ENCODE peak calls at places on chromosomes 3 and 15, in ten cellular contexts. S is stomach; D is NCI-H2029; Q is RWPE1; I is T-helper 1 cell; K is heart left ventricle; F is activated T-cell treated with anti-CD3 and anti-CD28 coated beads, Interleukin-2, amount 50 U/mL, for 48 hours; H is GM20000; Y is naive thymus-derived CD8-positive, alpha-beta T cell; M is B cell. N is an unnamed sample.

GRCh38 chr15:94793641-94794040 is 562.3 kb downstream of the MCTP2 start:
- DNase-seq in I (no peak), D (no peak), M (no peak), Y (no peak), F (no peak), Q (peak), S (no peak), K (no peak), H (no peak), N (no peak)

GRCh38 chr3:186965141-186965879 is 35.0 kb downstream of the ST6GAL1 start:
- DNase-seq in S (no peak), H (peak), Q (no peak), M (no peak), I (no peak), Y (no peak), K (no peak), F (no peak), D (no peak), N (no peak)

GRCh38 chr15:67809441-67809840 is 15.9 kb upstream of the SKOR1 start:
- DNase-seq in I (no peak), K (no peak), M (no peak), Q (no peak), H (no peak), Y (no peak), F (no peak), S (no peak), D (no peak), N (no peak)

GRCh38 chr3:37996785-37997301 is 6.3 kb downstream of the VILL start:
- DNase-seq in Q (peak), S (peak), D (peak), H (peak), I (peak), M (peak), Y (peak), F (peak), K (no peak), N (peak)

GRCh38 chr15:69523010-69524001 is 70.7 kb downstream of the RPLP1 start:
- DNase-seq in H (peak), M (peak), K (peak), S (peak), Y (peak), F (peak), I (peak), D (peak), Q (peak), N (peak)

GRCh38 chr3:61625429-61625828 is 64.1 kb downstream of the PTPRG start:
- DNase-seq in Q (no peak), D (no peak), Y (no peak), F (no peak), M (no peak), I (no peak), H (no peak), S (no peak), K (no peak), N (no peak)

GRCh38 chr3:53956591-53956990 is 64.9 kb upstream of the SELENOK start:
- DNase-seq in Y (no peak), Q (no peak), F (no peak), I (no peak), D (peak), K (no peak), S (no peak), M (no peak), H (no peak), N (no peak)

GRCh38 chr3:192812736-192813383 is 85.5 kb upstream of the FGF12 start:
- DNase-seq in M (no peak), H (no peak), I (no peak), Q (peak), F (no peak), D (no peak), S (no peak), K (no peak), Y (no peak), N (no peak)

GRCh38 chr3:124107074-124107473 is 115.2 kb upstream of the ROPN1 start:
- DNase-seq in H (no peak), M (no peak), S (no peak), Q (no peak), F (no peak), K (no peak), Y (no peak), D (no peak), I (no peak), N (no peak)

GRCh38 chr3:30222436-30222835 is 384.0 kb upstream of the TGFBR2 start:
- DNase-seq in Y (no peak), S (no peak), K (no peak), H (no peak), I (no peak), D (no peak), F (no peak), M (no peak), Q (no peak), N (no peak)